ENCODE peak calls at places on chromosomes 6 and 20, in five cellular contexts. U, S, B, A and G are unnamed samples.
A peak's percentile ranks its signal among the peaks of the same experiment; 100 is the strongest.

GRCh38 chr20:16245879-16246278 is 327.4 kb downstream of the KIF16B start:
- DNase-seq in A (no peak), U (no peak), S (no peak), B (no peak), G (no peak)

GRCh38 chr6:143542915-143543314 is 31.4 kb upstream of the FUCA2 start:
- DNase-seq in U (no peak), A (no peak), B (no peak), S (no peak), G (no peak)

GRCh38 chr6:7879980-7880717 is 30.4 kb downstream of the TXNDC5 start:
- DNase-seq in U (no peak), B (no peak), S (no peak), A (no peak), G (no peak)

GRCh38 chr6:110331816-110332215 is 26.3 kb downstream of the METTL24 start:
- DNase-seq in A (no peak), U (peak; percentile 85), S (no peak), B (no peak), G (no peak)

GRCh38 chr6:128144320-128144719 is 243.5 kb upstream of the THEMIS start:
- DNase-seq in U (no peak), A (no peak), S (no peak), B (no peak), G (no peak)

GRCh38 chr6:51618563-51618962 is 468.9 kb downstream of the PKHD1 start:
- DNase-seq in U (no peak), S (no peak), B (no peak), A (peak; percentile 13), G (no peak)

GRCh38 chr20:34064286-34064685 is 47.8 kb downstream of the EIF2S2 start:
- DNase-seq in B (no peak), U (no peak), A (no peak), S (no peak), G (no peak)

GRCh38 chr6:2931970-2932748 is 29.1 kb upstream of the SERPINB9 start:
- DNase-seq in U (peak; percentile 55), B (peak; percentile 76), A (peak; percentile 59), S (peak; percentile 78), G (peak; percentile 79)

GRCh38 chr6:15996030-15996429 is 132.9 kb upstream of the MYLIP start:
- DNase-seq in A (peak; percentile 25), S (no peak), U (no peak), B (no peak), G (no peak)